ENCODE peak calls at places on chromosomes 1 and 21, in seven cellular contexts. U is IMR-90, F is trophoblast cell, S is mesendoderm, K is H9, C is mesenchymal stem cell, Y is H1. T is an unnamed sample.

GRCh38 chr1:166858726-166859419 is 17.2 kb downstream of the TADA1 start:
- DNase-seq in U (no peak), F (no peak), S (no peak), K (no peak), C (no peak), Y (no peak), T (no peak)

GRCh38 chr1:218479436-218480115 is 134.4 kb downstream of the TGFB2 start:
- DNase-seq in U (peak; percentile 74), F (peak; percentile 79), S (no peak), K (no peak), C (peak; percentile 67), Y (no peak), T (no peak)

GRCh38 chr1:27542463-27543273 is 52.7 kb upstream of the WASF2 start:
- DNase-seq in U (peak; percentile 85), F (peak; percentile 97), S (peak; percentile 82), K (no peak), C (peak; percentile 93), Y (no peak), T (no peak)

GRCh38 chr1:108082006-108082405 is 117.0 kb upstream of the VAV3 start:
- DNase-seq in U (no peak), F (peak; percentile 23), S (peak; percentile 16), K (no peak), C (no peak), Y (no peak), T (no peak)

GRCh38 chr1:228142616-228143203 is 2.6 kb downstream of the GUK1 start:
- DNase-seq in U (no peak), F (no peak), S (no peak), K (no peak), C (no peak), Y (no peak), T (no peak)

GRCh38 chr1:181972256-181972655 is 89.3 kb downstream of the ZNF648 start:
- DNase-seq in U (no peak), F (no peak), S (peak; percentile 42), K (no peak), C (no peak), Y (no peak), T (no peak)

GRCh38 chr1:226655251-226656163 is 83.6 kb downstream of the ITPKB start:
- DNase-seq in U (no peak), F (no peak), S (peak; percentile 76), K (peak; percentile 63), C (no peak), Y (no peak), T (no peak)

GRCh38 chr21:29376556-29376955 is 77.8 kb downstream of the BACH1 start:
- DNase-seq in U (no peak), F (peak; percentile 44), S (peak; percentile 89), K (peak; percentile 84), C (peak; percentile 42), Y (peak; percentile 31), T (no peak)

GRCh38 chr1:177302365-177303044 is 131.7 kb downstream of the BRINP2 start:
- DNase-seq in U (no peak), F (no peak), S (peak; percentile 7), K (no peak), C (no peak), Y (no peak), T (no peak)

DNA sequence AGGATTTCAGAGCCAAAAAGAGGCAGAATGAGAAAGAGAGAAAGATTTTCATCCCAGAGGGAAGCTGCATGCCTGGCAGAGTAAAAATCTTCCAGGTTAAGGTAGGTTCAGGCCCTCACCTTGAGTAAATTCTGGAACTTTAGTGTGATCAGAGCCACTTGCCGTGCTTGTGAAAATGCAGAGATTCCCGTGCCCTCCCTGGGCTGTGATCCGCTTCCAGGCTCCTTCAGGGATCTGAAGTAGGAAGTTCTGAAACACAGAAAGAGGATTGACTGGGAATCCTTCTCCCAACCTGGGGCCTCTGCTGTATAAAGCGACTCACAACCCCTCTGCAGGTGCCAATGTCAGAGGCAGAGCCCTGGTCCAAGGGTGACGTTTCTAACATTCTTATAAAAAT is 26.6 kb downstream of the NUAK2 start:
- DNase-seq in U (peak; percentile 41), F (peak; percentile 75), S (peak; percentile 66), K (no peak), C (no peak), Y (no peak), T (no peak)
- H3K9ac ChIP-seq in U (peak overlapping the region; percentile 51), F (peak overlapping the region; percentile 48), S (peak overlapping the region; percentile 48), K (no peak overlapping the region), C (peak overlapping the region; percentile 45), Y (peak overlapping the region; percentile 61), T (no peak overlapping the region)

GRCh38 chr1:201676061-201676644 is 137.2 kb downstream of the NAV1 start:
- DNase-seq in U (peak; percentile 39), F (no peak), S (peak; percentile 61), K (peak; percentile 59), C (peak; percentile 67), Y (no peak), T (no peak)
- H3K18ac ChIP-seq in U (no peak overlapping the region), F (no peak overlapping the region), S (no peak overlapping the region), K (peak overlapping the region; percentile 53), C (no peak overlapping the region), Y (peak overlapping the region; percentile 17), T (peak overlapping the region; percentile 77)

DNA sequence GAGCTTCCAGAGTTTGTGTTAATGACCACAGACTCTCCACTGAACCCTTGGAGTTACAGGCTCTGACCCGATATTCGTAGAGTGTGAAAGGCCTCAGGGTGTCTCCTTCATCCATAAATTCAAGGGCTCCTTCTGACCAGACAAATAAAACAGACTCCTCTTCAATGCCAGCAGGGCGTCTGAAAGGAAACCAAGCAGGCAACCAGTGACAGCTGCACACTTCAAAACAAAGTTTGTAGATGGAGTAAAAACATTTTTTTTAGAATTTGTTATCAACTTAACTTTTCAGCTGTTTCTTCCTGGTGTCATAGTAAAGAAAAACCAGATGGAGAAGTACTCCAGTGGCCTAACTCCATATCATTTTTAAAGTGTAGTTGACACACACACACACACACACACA is 161.1 kb downstream of the KCTD3 start:
- DNase-seq in U (no peak), F (no peak), S (no peak), K (no peak), C (peak; percentile 27), Y (no peak), T (no peak)
- H3K9ac ChIP-seq in U (no peak overlapping the region), F (no peak overlapping the region), S (no peak overlapping the region), K (no peak overlapping the region), C (no peak overlapping the region), Y (no peak overlapping the region), T (no peak overlapping the region)

DNA sequence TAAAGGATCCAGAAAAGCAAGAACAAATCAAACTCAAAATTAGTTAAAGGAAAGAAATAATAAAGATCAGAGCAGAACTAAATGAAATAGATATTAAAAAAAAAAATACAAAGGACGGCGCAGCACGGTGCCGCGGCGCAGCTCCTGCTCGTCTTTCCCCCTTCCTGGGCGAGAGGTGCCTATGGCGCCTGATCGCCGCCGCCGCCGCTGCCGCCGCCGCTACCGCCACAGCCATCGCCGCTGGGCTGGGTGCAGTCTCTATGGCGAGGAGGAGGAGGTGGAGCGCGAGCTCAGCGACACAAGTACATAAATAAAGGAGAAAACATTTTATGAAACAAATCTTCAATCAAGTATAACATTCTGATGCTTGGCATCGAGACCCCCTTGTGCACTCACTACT is 77.6 kb upstream of the VANGL1 start:
- DNase-seq in U (no peak), F (peak; percentile 38), S (peak; percentile 30), K (peak; percentile 38), C (no peak), Y (no peak), T (no peak)
- H3K18ac ChIP-seq in U (no peak overlapping the region), F (no peak overlapping the region), S (no peak overlapping the region), K (peak overlapping the region; percentile 46), C (no peak overlapping the region), Y (no peak overlapping the region), T (no peak overlapping the region)

GRCh38 chr1:206716519-206717236 is 32.0 kb downstream of the MAPKAPK2 start:
- DNase-seq in U (peak; percentile 53), F (no peak), S (no peak), K (no peak), C (no peak), Y (no peak), T (no peak)

GRCh38 chr1:206717237-206717989 is 32.7 kb downstream of the MAPKAPK2 start:
- DNase-seq in U (no peak), F (no peak), S (no peak), K (no peak), C (peak; percentile 58), Y (no peak), T (no peak)

GRCh38 chr1:206714331-206715058 is 29.8 kb downstream of the MAPKAPK2 start:
- DNase-seq in U (peak; percentile 82), F (no peak), S (no peak), K (no peak), C (peak; percentile 88), Y (no peak), T (no peak)

GRCh38 chr1:206715120-206715519 is 30.4 kb downstream of the MAPKAPK2 start:
- DNase-seq in U (no peak), F (no peak), S (no peak), K (no peak), C (no peak), Y (no peak), T (no peak)

GRCh38 chr1:206715552-206716518 is 31.1 kb downstream of the MAPKAPK2 start:
- DNase-seq in U (no peak), F (no peak), S (no peak), K (no peak), C (no peak), Y (no peak), T (no peak)
- H3K9ac ChIP-seq in U (no peak overlapping the region), F (no peak overlapping the region), S (no peak overlapping the region), K (no peak overlapping the region), C (no peak overlapping the region), Y (no peak overlapping the region), T (no peak overlapping the region)

GRCh38 chr1:47522890-47523811 is 85.3 kb downstream of the FOXD2 start:
- DNase-seq in U (no peak), F (no peak), S (no peak), K (no peak), C (no peak), Y (no peak), T (no peak)
- H3K18ac ChIP-seq in U (no peak overlapping the region), F (no peak overlapping the region), S (peak overlapping the region; percentile 2), K (no peak overlapping the region), C (no peak overlapping the region), Y (no peak overlapping the region), T (no peak overlapping the region)

GRCh38 chr1:93619507-93620168 is 62.0 kb downstream of the BCAR3 start:
- DNase-seq in U (no peak), F (no peak), S (no peak), K (no peak), C (no peak), Y (no peak), T (no peak)

GRCh38 chr1:93617670-93618488 is 63.8 kb downstream of the BCAR3 start:
- DNase-seq in U (no peak), F (no peak), S (peak; percentile 52), K (no peak), C (no peak), Y (no peak), T (no peak)

GRCh38 chr1:93621246-93621645 is 60.4 kb downstream of the BCAR3 start:
- DNase-seq in U (no peak), F (no peak), S (no peak), K (no peak), C (no peak), Y (no peak), T (no peak)

GRCh38 chr1:93620841-93621210 is 60.8 kb downstream of the BCAR3 start:
- DNase-seq in U (no peak), F (peak; percentile 63), S (peak; percentile 92), K (peak; percentile 68), C (no peak), Y (no peak), T (no peak)

GRCh38 chr1:93620169-93620840 is 61.3 kb downstream of the BCAR3 start:
- DNase-seq in U (peak; percentile 66), F (no peak), S (no peak), K (no peak), C (no peak), Y (no peak), T (no peak)
- H3K9ac ChIP-seq in U (no peak overlapping the region), F (no peak overlapping the region), S (no peak overlapping the region), K (no peak overlapping the region), C (no peak overlapping the region), Y (no peak overlapping the region), T (no peak overlapping the region)